ENCODE peak calls at places on chromosomes 12 and 14, in ten cellular contexts. One of them, this sample, is unnamed. For H4K20me1, the result is how much of the 10 kb centered on the place peaks cover.

GRCh38 chr14:43877351-43877900 is 629.7 kb downstream of the FSCB start:
- DNase-seq in SK-N-SH: no peak
- DNase-seq in hepatocyte: no peak
- DNase-seq in OCI-LY7: no peak
- DNase-seq in fibroblast of lung: no peak
- DNase-seq in IMR-90: no peak
- DNase-seq in HepG2: no peak
- DNase-seq in H9: no peak
- DNase-seq in DND-41: no peak
- DNase-seq in HCT116: no peak
- DNase-seq in this sample: no peak

GRCh38 chr12:67759829-67760228 is 111.3 kb downstream of the DYRK2 start:
- DNase-seq in SK-N-SH: no peak
- DNase-seq in hepatocyte: no peak
- DNase-seq in OCI-LY7: no peak
- DNase-seq in fibroblast of lung: no peak
- DNase-seq in IMR-90: no peak
- DNase-seq in HepG2: no peak
- DNase-seq in H9: no peak
- DNase-seq in DND-41: no peak
- DNase-seq in HCT116: no peak
- DNase-seq in this sample: no peak

GRCh38 chr12:31406345-31406744 is 80.4 kb upstream of the SINHCAF start:
- DNase-seq in SK-N-SH: no peak
- DNase-seq in hepatocyte: no peak
- DNase-seq in OCI-LY7: peak
- DNase-seq in fibroblast of lung: no peak
- DNase-seq in IMR-90: peak
- DNase-seq in HepG2: no peak
- DNase-seq in H9: no peak
- DNase-seq in DND-41: no peak
- DNase-seq in HCT116: no peak
- DNase-seq in this sample: no peak

GRCh38 chr12:5967645-5968415 is 22.8 kb upstream of the ANO2 start:
- DNase-seq in SK-N-SH: no peak
- DNase-seq in hepatocyte: no peak
- DNase-seq in OCI-LY7: no peak
- DNase-seq in fibroblast of lung: no peak
- DNase-seq in IMR-90: no peak
- DNase-seq in HepG2: no peak
- DNase-seq in H9: peak
- DNase-seq in DND-41: no peak
- DNase-seq in HCT116: no peak
- DNase-seq in this sample: no peak

GRCh38 chr12:20142956-20143355 is 225.4 kb upstream of the PDE3A start:
- DNase-seq in SK-N-SH: peak
- DNase-seq in hepatocyte: peak
- DNase-seq in OCI-LY7: peak
- DNase-seq in fibroblast of lung: no peak
- DNase-seq in IMR-90: no peak
- DNase-seq in HepG2: no peak
- DNase-seq in H9: peak
- DNase-seq in DND-41: no peak
- DNase-seq in HCT116: no peak
- DNase-seq in this sample: no peak

GRCh38 chr12:111842556-111843396 is 748 bp downstream of the MAPKAPK5 start:
- DNase-seq in SK-N-SH: no peak
- DNase-seq in hepatocyte: peak
- DNase-seq in OCI-LY7: no peak
- DNase-seq in fibroblast of lung: no peak
- DNase-seq in IMR-90: no peak
- DNase-seq in HepG2: peak
- DNase-seq in H9: no peak
- DNase-seq in DND-41: no peak
- DNase-seq in HCT116: no peak
- DNase-seq in this sample: no peak

GRCh38 chr14:93029911-93030555 is 85.7 kb downstream of the ITPK1 start:
- DNase-seq in SK-N-SH: no peak
- DNase-seq in hepatocyte: no peak
- DNase-seq in OCI-LY7: no peak
- DNase-seq in fibroblast of lung: no peak
- DNase-seq in IMR-90: peak
- DNase-seq in HepG2: no peak
- DNase-seq in H9: no peak
- DNase-seq in DND-41: no peak
- DNase-seq in HCT116: no peak
- DNase-seq in this sample: no peak

GRCh38 chr12:20451759-20452158 is 83.4 kb downstream of the PDE3A start:
- DNase-seq in SK-N-SH: no peak
- DNase-seq in hepatocyte: no peak
- DNase-seq in OCI-LY7: no peak
- DNase-seq in fibroblast of lung: no peak
- DNase-seq in IMR-90: peak
- DNase-seq in HepG2: no peak
- DNase-seq in H9: no peak
- DNase-seq in DND-41: no peak
- DNase-seq in HCT116: no peak
- DNase-seq in this sample: no peak

GRCh38 chr14:52338282-52338681 is 24.2 kb downstream of the PTGER2 start:
- DNase-seq in SK-N-SH: no peak
- DNase-seq in hepatocyte: peak
- DNase-seq in OCI-LY7: no peak
- DNase-seq in fibroblast of lung: peak
- DNase-seq in IMR-90: peak
- DNase-seq in HepG2: peak
- DNase-seq in H9: no peak
- DNase-seq in DND-41: no peak
- DNase-seq in HCT116: no peak
- DNase-seq in this sample: no peak

GRCh38 chr12:113059071-113059595 is 2.6 kb downstream of the DTX1 start:
- DNase-seq in SK-N-SH: no peak
- DNase-seq in hepatocyte: no peak
- DNase-seq in OCI-LY7: peak
- DNase-seq in fibroblast of lung: no peak
- DNase-seq in IMR-90: no peak
- DNase-seq in HepG2: no peak
- DNase-seq in H9: no peak
- DNase-seq in DND-41: peak
- DNase-seq in HCT116: no peak
- DNase-seq in this sample: no peak

GRCh38 chr14:86604546-86604945 is 1074.6 kb downstream of the FLRT2 start:
- DNase-seq in SK-N-SH: no peak
- DNase-seq in hepatocyte: no peak
- DNase-seq in OCI-LY7: no peak
- DNase-seq in fibroblast of lung: no peak
- DNase-seq in IMR-90: peak
- DNase-seq in HepG2: no peak
- DNase-seq in H9: no peak
- DNase-seq in DND-41: peak
- DNase-seq in HCT116: no peak
- DNase-seq in this sample: no peak

GRCh38 chr12:108854453-108855283 is 2.7 kb downstream of the SSH1 start:
- DNase-seq in SK-N-SH: no peak
- DNase-seq in hepatocyte: peak
- DNase-seq in OCI-LY7: no peak
- DNase-seq in fibroblast of lung: peak
- DNase-seq in IMR-90: peak
- DNase-seq in HepG2: no peak
- DNase-seq in H9: no peak
- DNase-seq in DND-41: no peak
- DNase-seq in HCT116: peak
- DNase-seq in this sample: peak

GRCh38 chr14:32078030-32078793 is 1.1 kb downstream of the ARHGAP5 start:
- DNase-seq in SK-N-SH: peak
- DNase-seq in hepatocyte: peak
- DNase-seq in OCI-LY7: peak
- DNase-seq in fibroblast of lung: peak
- DNase-seq in IMR-90: peak
- DNase-seq in HepG2: peak
- DNase-seq in H9: no peak
- DNase-seq in DND-41: peak
- DNase-seq in HCT116: no peak
- DNase-seq in this sample: peak

GRCh38 chr14:68935761-68936209 is 43.3 kb downstream of the ACTN1 start:
- DNase-seq in SK-N-SH: no peak
- DNase-seq in hepatocyte: no peak
- DNase-seq in OCI-LY7: no peak
- DNase-seq in fibroblast of lung: no peak
- DNase-seq in IMR-90: no peak
- DNase-seq in HepG2: no peak
- DNase-seq in H9: no peak
- DNase-seq in DND-41: no peak
- DNase-seq in HCT116: no peak
- DNase-seq in this sample: no peak
- H4K20me1 ChIP-seq in SK-N-SH: half or more
- H4K20me1 ChIP-seq in hepatocyte: under half
- H4K20me1 ChIP-seq in OCI-LY7: under half
- H4K20me1 ChIP-seq in fibroblast of lung: under half
- H4K20me1 ChIP-seq in IMR-90: half or more
- H4K20me1 ChIP-seq in HepG2: under half
- H4K20me1 ChIP-seq in H9: under half
- H4K20me1 ChIP-seq in DND-41: half or more
- H4K20me1 ChIP-seq in HCT116: under half
- H4K20me1 ChIP-seq in this sample: half or more

GRCh38 chr14:104802120-104802912 is 1.4 kb downstream of the ZBTB42 start:
- DNase-seq in SK-N-SH: peak
- DNase-seq in hepatocyte: no peak
- DNase-seq in OCI-LY7: no peak
- DNase-seq in fibroblast of lung: no peak
- DNase-seq in IMR-90: no peak
- DNase-seq in HepG2: no peak
- DNase-seq in H9: no peak
- DNase-seq in DND-41: peak
- DNase-seq in HCT116: no peak
- DNase-seq in this sample: no peak
- H3K27ac ChIP-seq in SK-N-SH: no peak
- H3K27ac ChIP-seq in hepatocyte: no peak
- H3K27ac ChIP-seq in OCI-LY7: no peak
- H3K27ac ChIP-seq in fibroblast of lung: no peak
- H3K27ac ChIP-seq in IMR-90: no peak
- H3K27ac ChIP-seq in HepG2: no peak
- H3K27ac ChIP-seq in H9: no peak
- H3K27ac ChIP-seq in DND-41: no peak
- H3K27ac ChIP-seq in HCT116: no peak
- H3K27ac ChIP-seq in this sample: no peak

GRCh38 chr14:102693006-102693755 is 84.1 kb upstream of the TRAF3 start:
- DNase-seq in SK-N-SH: no peak
- DNase-seq in hepatocyte: peak
- DNase-seq in OCI-LY7: no peak
- DNase-seq in fibroblast of lung: no peak
- DNase-seq in IMR-90: no peak
- DNase-seq in HepG2: peak
- DNase-seq in H9: no peak
- DNase-seq in DND-41: no peak
- DNase-seq in HCT116: no peak
- DNase-seq in this sample: no peak

GRCh38 chr14:102692334-102692733 is 84.9 kb upstream of the TRAF3 start:
- DNase-seq in SK-N-SH: no peak
- DNase-seq in hepatocyte: no peak
- DNase-seq in OCI-LY7: no peak
- DNase-seq in fibroblast of lung: peak
- DNase-seq in IMR-90: no peak
- DNase-seq in HepG2: no peak
- DNase-seq in H9: no peak
- DNase-seq in DND-41: no peak
- DNase-seq in HCT116: no peak
- DNase-seq in this sample: no peak

GRCh38 chr14:102694530-102695171 is 82.6 kb upstream of the TRAF3 start:
- DNase-seq in SK-N-SH: peak
- DNase-seq in hepatocyte: peak
- DNase-seq in OCI-LY7: peak
- DNase-seq in fibroblast of lung: peak
- DNase-seq in IMR-90: peak
- DNase-seq in HepG2: peak
- DNase-seq in H9: peak
- DNase-seq in DND-41: peak
- DNase-seq in HCT116: peak
- DNase-seq in this sample: peak

GRCh38 chr14:102690509-102691286 is 86.6 kb upstream of the TRAF3 start:
- DNase-seq in SK-N-SH: no peak
- DNase-seq in hepatocyte: peak
- DNase-seq in OCI-LY7: no peak
- DNase-seq in fibroblast of lung: no peak
- DNase-seq in IMR-90: no peak
- DNase-seq in HepG2: peak
- DNase-seq in H9: no peak
- DNase-seq in DND-41: no peak
- DNase-seq in HCT116: no peak
- DNase-seq in this sample: peak

GRCh38 chr14:102691763-102692162 is 85.5 kb upstream of the TRAF3 start:
- DNase-seq in SK-N-SH: no peak
- DNase-seq in hepatocyte: no peak
- DNase-seq in OCI-LY7: no peak
- DNase-seq in fibroblast of lung: no peak
- DNase-seq in IMR-90: no peak
- DNase-seq in HepG2: no peak
- DNase-seq in H9: no peak
- DNase-seq in DND-41: no peak
- DNase-seq in HCT116: no peak
- DNase-seq in this sample: no peak
- H3K4me2 ChIP-seq in SK-N-SH: no peak
- H3K4me2 ChIP-seq in hepatocyte: no peak
- H3K4me2 ChIP-seq in OCI-LY7: no peak
- H3K4me2 ChIP-seq in fibroblast of lung: no peak
- H3K4me2 ChIP-seq in IMR-90: no peak
- H3K4me2 ChIP-seq in HepG2: no peak
- H3K4me2 ChIP-seq in H9: no peak
- H3K4me2 ChIP-seq in DND-41: no peak
- H3K4me2 ChIP-seq in HCT116: no peak
- H3K4me2 ChIP-seq in this sample: peak

GRCh38 chr14:55350461-55350860 is 61.2 kb downstream of the ATG14 start:
- DNase-seq in SK-N-SH: no peak
- DNase-seq in hepatocyte: no peak
- DNase-seq in OCI-LY7: no peak
- DNase-seq in fibroblast of lung: no peak
- DNase-seq in IMR-90: no peak
- DNase-seq in HepG2: no peak
- DNase-seq in H9: no peak
- DNase-seq in DND-41: no peak
- DNase-seq in HCT116: no peak
- DNase-seq in this sample: no peak

GRCh38 chr14:55349565-55349964 is 62.1 kb downstream of the ATG14 start:
- DNase-seq in SK-N-SH: no peak
- DNase-seq in hepatocyte: no peak
- DNase-seq in OCI-LY7: peak
- DNase-seq in fibroblast of lung: no peak
- DNase-seq in IMR-90: no peak
- DNase-seq in HepG2: no peak
- DNase-seq in H9: no peak
- DNase-seq in DND-41: no peak
- DNase-seq in HCT116: no peak
- DNase-seq in this sample: no peak

GRCh38 chr14:55352201-55352600 is 59.4 kb downstream of the ATG14 start:
- DNase-seq in SK-N-SH: no peak
- DNase-seq in hepatocyte: no peak
- DNase-seq in OCI-LY7: no peak
- DNase-seq in fibroblast of lung: no peak
- DNase-seq in IMR-90: no peak
- DNase-seq in HepG2: no peak
- DNase-seq in H9: no peak
- DNase-seq in DND-41: no peak
- DNase-seq in HCT116: no peak
- DNase-seq in this sample: no peak

GRCh38 chr14:55348766-55349453 is 62.7 kb downstream of the ATG14 start:
- DNase-seq in SK-N-SH: no peak
- DNase-seq in hepatocyte: no peak
- DNase-seq in OCI-LY7: peak
- DNase-seq in fibroblast of lung: no peak
- DNase-seq in IMR-90: no peak
- DNase-seq in HepG2: no peak
- DNase-seq in H9: no peak
- DNase-seq in DND-41: no peak
- DNase-seq in HCT116: no peak
- DNase-seq in this sample: no peak

GRCh38 chr14:55351111-55351510 is 60.5 kb downstream of the ATG14 start:
- DNase-seq in SK-N-SH: no peak
- DNase-seq in hepatocyte: no peak
- DNase-seq in OCI-LY7: no peak
- DNase-seq in fibroblast of lung: no peak
- DNase-seq in IMR-90: no peak
- DNase-seq in HepG2: no peak
- DNase-seq in H9: no peak
- DNase-seq in DND-41: no peak
- DNase-seq in HCT116: no peak
- DNase-seq in this sample: no peak
- H4K20me1 ChIP-seq in SK-N-SH: under half
- H4K20me1 ChIP-seq in hepatocyte: under half
- H4K20me1 ChIP-seq in OCI-LY7: under half
- H4K20me1 ChIP-seq in fibroblast of lung: under half
- H4K20me1 ChIP-seq in IMR-90: under half
- H4K20me1 ChIP-seq in HepG2: under half
- H4K20me1 ChIP-seq in H9: under half
- H4K20me1 ChIP-seq in DND-41: under half
- H4K20me1 ChIP-seq in HCT116: under half
- H4K20me1 ChIP-seq in this sample: under half